ENCODE peak calls at places on chromosomes 5 and 9, in eight cellular contexts. One of them, this sample, is unnamed.

GRCh38 chr5:66284588-66285342 is 140.7 kb downstream of the SREK1 start:
- DNase-seq in lower leg skin: no peak
- DNase-seq in H9: no peak
- DNase-seq in pancreas: no peak
- DNase-seq in psoas muscle: no peak
- DNase-seq in activated B cell treated with CpG ODN at 0.5 μM for 24 hours: no peak
- DNase-seq in BJ: no peak
- DNase-seq in left ventricle myocardium inferior: no peak
- DNase-seq in this sample: no peak

GRCh38 chr9:123742009-123742767 is 187.7 kb downstream of the DENND1A start:
- DNase-seq in lower leg skin: no peak
- DNase-seq in H9: no peak
- DNase-seq in pancreas: peak
- DNase-seq in psoas muscle: peak
- DNase-seq in activated B cell treated with CpG ODN at 0.5 μM for 24 hours: no peak
- DNase-seq in BJ: no peak
- DNase-seq in left ventricle myocardium inferior: peak
- DNase-seq in this sample: no peak

GRCh38 chr5:55841976-55842375 is 9.2 kb upstream of the IL31RA start:
- DNase-seq in lower leg skin: no peak
- DNase-seq in H9: no peak
- DNase-seq in pancreas: no peak
- DNase-seq in psoas muscle: no peak
- DNase-seq in activated B cell treated with CpG ODN at 0.5 μM for 24 hours: no peak
- DNase-seq in BJ: no peak
- DNase-seq in left ventricle myocardium inferior: no peak
- DNase-seq in this sample: no peak

GRCh38 chr5:95697781-95698681 is 15.2 kb upstream of the SPATA9 start:
- DNase-seq in lower leg skin: no peak
- DNase-seq in H9: no peak
- DNase-seq in pancreas: no peak
- DNase-seq in psoas muscle: no peak
- DNase-seq in activated B cell treated with CpG ODN at 0.5 μM for 24 hours: no peak
- DNase-seq in BJ: no peak
- DNase-seq in left ventricle myocardium inferior: no peak
- DNase-seq in this sample: no peak

GRCh38 chr9:76127637-76128036 is 237.2 kb downstream of the PCSK5 start:
- DNase-seq in lower leg skin: no peak
- DNase-seq in H9: no peak
- DNase-seq in pancreas: no peak
- DNase-seq in psoas muscle: no peak
- DNase-seq in activated B cell treated with CpG ODN at 0.5 μM for 24 hours: no peak
- DNase-seq in BJ: no peak
- DNase-seq in left ventricle myocardium inferior: no peak
- DNase-seq in this sample: no peak

GRCh38 chr9:78871452-78872331 is 574.8 kb downstream of the PSAT1 start:
- DNase-seq in lower leg skin: no peak
- DNase-seq in H9: no peak
- DNase-seq in pancreas: peak
- DNase-seq in psoas muscle: no peak
- DNase-seq in activated B cell treated with CpG ODN at 0.5 μM for 24 hours: no peak
- DNase-seq in BJ: peak
- DNase-seq in left ventricle myocardium inferior: no peak
- DNase-seq in this sample: no peak

GRCh38 chr9:86892576-86892975 is 54.7 kb downstream of the GAS1 start:
- DNase-seq in lower leg skin: no peak
- DNase-seq in H9: no peak
- DNase-seq in pancreas: no peak
- DNase-seq in psoas muscle: no peak
- DNase-seq in activated B cell treated with CpG ODN at 0.5 μM for 24 hours: no peak
- DNase-seq in BJ: no peak
- DNase-seq in left ventricle myocardium inferior: no peak
- DNase-seq in this sample: no peak

GRCh38 chr5:167633931-167634341 is 657.5 kb upstream of the WWC1 start:
- DNase-seq in lower leg skin: no peak
- DNase-seq in H9: no peak
- DNase-seq in pancreas: no peak
- DNase-seq in psoas muscle: no peak
- DNase-seq in activated B cell treated with CpG ODN at 0.5 μM for 24 hours: no peak
- DNase-seq in BJ: peak
- DNase-seq in left ventricle myocardium inferior: no peak
- DNase-seq in this sample: no peak

GRCh38 chr5:65243161-65243560 is 238.6 kb downstream of the ADAMTS6 start:
- DNase-seq in lower leg skin: no peak
- DNase-seq in H9: no peak
- DNase-seq in pancreas: no peak
- DNase-seq in psoas muscle: no peak
- DNase-seq in activated B cell treated with CpG ODN at 0.5 μM for 24 hours: no peak
- DNase-seq in BJ: no peak
- DNase-seq in left ventricle myocardium inferior: no peak
- DNase-seq in this sample: no peak

GRCh38 chr5:92980491-92980890 is 600.5 kb downstream of the NR2F1-AS1 start:
- DNase-seq in lower leg skin: no peak
- DNase-seq in H9: no peak
- DNase-seq in pancreas: no peak
- DNase-seq in psoas muscle: no peak
- DNase-seq in activated B cell treated with CpG ODN at 0.5 μM for 24 hours: no peak
- DNase-seq in BJ: no peak
- DNase-seq in left ventricle myocardium inferior: no peak
- DNase-seq in this sample: no peak

GRCh38 chr5:150562832-150563231 is 54.9 kb downstream of the NDST1 start:
- DNase-seq in lower leg skin: no peak
- DNase-seq in H9: no peak
- DNase-seq in pancreas: peak
- DNase-seq in psoas muscle: no peak
- DNase-seq in activated B cell treated with CpG ODN at 0.5 μM for 24 hours: no peak
- DNase-seq in BJ: no peak
- DNase-seq in left ventricle myocardium inferior: no peak
- DNase-seq in this sample: no peak

GRCh38 chr9:108547736-108548135 is 308.1 kb downstream of the ACTL7B start:
- DNase-seq in lower leg skin: no peak
- DNase-seq in H9: no peak
- DNase-seq in pancreas: no peak
- DNase-seq in psoas muscle: no peak
- DNase-seq in activated B cell treated with CpG ODN at 0.5 μM for 24 hours: no peak
- DNase-seq in BJ: no peak
- DNase-seq in left ventricle myocardium inferior: no peak
- DNase-seq in this sample: no peak

GRCh38 chr9:4793412-4794005 is 765 bp downstream of the RCL1 start:
- DNase-seq in lower leg skin: no peak
- DNase-seq in H9: no peak
- DNase-seq in pancreas: no peak
- DNase-seq in psoas muscle: no peak
- DNase-seq in activated B cell treated with CpG ODN at 0.5 μM for 24 hours: no peak
- DNase-seq in BJ: no peak
- DNase-seq in left ventricle myocardium inferior: no peak
- DNase-seq in this sample: no peak

GRCh38 chr9:5879419-5880181 is 11.1 kb upstream of the MLANA start:
- DNase-seq in lower leg skin: peak
- DNase-seq in H9: no peak
- DNase-seq in pancreas: no peak
- DNase-seq in psoas muscle: no peak
- DNase-seq in activated B cell treated with CpG ODN at 0.5 μM for 24 hours: no peak
- DNase-seq in BJ: peak
- DNase-seq in left ventricle myocardium inferior: no peak
- DNase-seq in this sample: no peak

GRCh38 chr5:61460471-61460870 is 128.4 kb downstream of the ZSWIM6 start:
- DNase-seq in lower leg skin: no peak
- DNase-seq in H9: no peak
- DNase-seq in pancreas: no peak
- DNase-seq in psoas muscle: no peak
- DNase-seq in activated B cell treated with CpG ODN at 0.5 μM for 24 hours: no peak
- DNase-seq in BJ: no peak
- DNase-seq in left ventricle myocardium inferior: no peak
- DNase-seq in this sample: no peak

GRCh38 chr9:94638335-94639044 is 828 bp downstream of the FBP1 start:
- DNase-seq in lower leg skin: no peak
- DNase-seq in H9: no peak
- DNase-seq in pancreas: no peak
- DNase-seq in psoas muscle: no peak
- DNase-seq in activated B cell treated with CpG ODN at 0.5 μM for 24 hours: no peak
- DNase-seq in BJ: no peak
- DNase-seq in left ventricle myocardium inferior: no peak
- DNase-seq in this sample: no peak
- TF ChIP-seq CTCF in lower leg skin: no peak
- TF ChIP-seq CTCF in H9: no peak
- TF ChIP-seq CTCF in pancreas: no peak
- TF ChIP-seq CTCF in psoas muscle: no peak
- TF ChIP-seq CTCF in activated B cell treated with CpG ODN at 0.5 μM for 24 hours: no peak
- TF ChIP-seq CTCF in BJ: no peak
- TF ChIP-seq CTCF in left ventricle myocardium inferior: no peak
- TF ChIP-seq CTCF in this sample: no peak

GRCh38 chr9:137256362-137256761 is 1.2 kb downstream of the NELFB start:
- DNase-seq in lower leg skin: no peak
- DNase-seq in H9: no peak
- DNase-seq in pancreas: no peak
- DNase-seq in psoas muscle: no peak
- DNase-seq in activated B cell treated with CpG ODN at 0.5 μM for 24 hours: no peak
- DNase-seq in BJ: no peak
- DNase-seq in left ventricle myocardium inferior: no peak
- DNase-seq in this sample: no peak

GRCh38 chr9:137255448-137256114 is 454 bp downstream of the NELFB start:
- DNase-seq in lower leg skin: no peak
- DNase-seq in H9: peak
- DNase-seq in pancreas: peak
- DNase-seq in psoas muscle: no peak
- DNase-seq in activated B cell treated with CpG ODN at 0.5 μM for 24 hours: no peak
- DNase-seq in BJ: no peak
- DNase-seq in left ventricle myocardium inferior: peak
- DNase-seq in this sample: peak

GRCh38 chr9:137253717-137254623 is 1.2 kb upstream of the NELFB start:
- DNase-seq in lower leg skin: no peak
- DNase-seq in H9: no peak
- DNase-seq in pancreas: no peak
- DNase-seq in psoas muscle: no peak
- DNase-seq in activated B cell treated with CpG ODN at 0.5 μM for 24 hours: no peak
- DNase-seq in BJ: no peak
- DNase-seq in left ventricle myocardium inferior: no peak
- DNase-seq in this sample: no peak

GRCh38 chr9:137256839-137257238 is 1.7 kb downstream of the NELFB start:
- DNase-seq in lower leg skin: no peak
- DNase-seq in H9: no peak
- DNase-seq in pancreas: no peak
- DNase-seq in psoas muscle: no peak
- DNase-seq in activated B cell treated with CpG ODN at 0.5 μM for 24 hours: no peak
- DNase-seq in BJ: no peak
- DNase-seq in left ventricle myocardium inferior: no peak
- DNase-seq in this sample: no peak

DNA sequence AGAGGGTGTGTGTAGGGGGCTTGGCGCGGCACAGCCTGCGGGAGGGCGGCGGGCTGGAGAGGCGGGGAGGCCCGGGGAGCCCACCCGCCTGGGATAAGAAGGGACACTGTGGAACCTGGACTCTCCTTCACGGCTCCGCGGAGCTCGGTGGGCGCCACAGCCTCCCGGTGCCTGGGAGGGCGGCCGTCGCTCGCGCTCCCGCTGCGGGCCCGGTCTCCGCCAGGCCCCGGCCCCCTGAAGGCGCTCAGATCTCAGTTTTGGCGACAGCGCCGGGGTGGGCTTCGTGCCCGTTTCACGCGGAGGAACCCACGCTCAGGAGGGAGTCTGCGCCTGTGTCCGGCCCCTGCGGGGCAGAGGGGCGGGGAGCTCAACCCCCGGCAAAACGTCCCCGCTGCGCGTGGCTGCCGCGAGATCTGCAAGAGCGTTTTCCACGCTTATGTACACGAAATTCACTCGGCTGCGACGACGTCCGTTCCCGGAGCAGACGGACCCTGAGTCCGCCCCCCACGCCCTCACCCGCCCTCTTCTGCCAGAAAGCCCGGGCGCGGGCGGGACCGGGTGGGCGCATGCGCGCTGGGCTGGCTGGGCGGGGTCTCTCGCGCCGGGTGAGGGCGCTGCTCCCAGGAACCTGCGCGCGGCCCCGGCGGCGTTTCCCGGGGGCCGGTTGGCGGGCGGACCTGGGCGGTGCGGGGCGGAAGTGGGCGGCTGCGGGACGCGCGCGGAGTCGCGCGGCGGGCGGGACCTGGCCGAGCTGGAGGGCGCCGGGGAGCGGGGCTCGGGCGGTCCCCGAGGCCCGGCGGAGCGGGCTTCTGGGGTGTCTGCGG is at the start of gene NELFB:
- DNase-seq in lower leg skin: peak
- DNase-seq in H9: peak
- DNase-seq in pancreas: peak
- DNase-seq in psoas muscle: peak
- DNase-seq in activated B cell treated with CpG ODN at 0.5 μM for 24 hours: peak
- DNase-seq in BJ: no peak
- DNase-seq in left ventricle myocardium inferior: peak
- DNase-seq in this sample: peak
- TF ChIP-seq CTCF in lower leg skin: no peak
- TF ChIP-seq CTCF in H9: no peak
- TF ChIP-seq CTCF in pancreas: no peak
- TF ChIP-seq CTCF in psoas muscle: no peak
- TF ChIP-seq CTCF in activated B cell treated with CpG ODN at 0.5 μM for 24 hours: no peak
- TF ChIP-seq CTCF in BJ: no peak
- TF ChIP-seq CTCF in left ventricle myocardium inferior: peak
- TF ChIP-seq CTCF in this sample: no peak

DNA sequence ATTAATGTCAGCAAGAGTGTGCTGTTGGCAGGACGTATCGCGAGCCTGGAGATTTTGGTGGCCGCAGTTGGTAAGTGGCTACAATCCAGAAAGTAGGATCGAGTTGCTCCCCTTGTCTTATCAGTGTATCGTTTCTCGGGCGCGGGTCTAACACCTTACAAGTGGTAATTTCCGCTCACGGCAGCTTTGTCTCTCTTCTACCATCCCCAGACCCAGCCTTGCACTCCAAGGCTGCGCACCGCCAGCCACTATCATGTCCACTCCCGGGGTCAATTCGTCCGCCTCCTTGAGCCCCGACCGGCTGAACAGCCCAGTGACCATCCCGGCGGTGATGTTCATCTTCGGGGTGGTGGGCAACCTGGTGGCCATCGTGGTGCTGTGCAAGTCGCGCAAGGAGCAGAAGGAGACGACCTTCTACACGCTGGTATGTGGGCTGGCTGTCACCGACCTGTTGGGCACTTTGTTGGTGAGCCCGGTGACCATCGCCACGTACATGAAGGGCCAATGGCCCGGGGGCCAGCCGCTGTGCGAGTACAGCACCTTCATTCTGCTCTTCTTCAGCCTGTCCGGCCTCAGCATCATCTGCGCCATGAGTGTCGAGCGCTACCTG is 1.1 kb downstream of the PTGER4 start:
- DNase-seq in lower leg skin: peak
- DNase-seq in H9: peak
- DNase-seq in pancreas: peak
- DNase-seq in psoas muscle: peak
- DNase-seq in activated B cell treated with CpG ODN at 0.5 μM for 24 hours: peak
- DNase-seq in BJ: no peak
- DNase-seq in left ventricle myocardium inferior: no peak
- DNase-seq in this sample: peak
- TF ChIP-seq CTCF in lower leg skin: no peak
- TF ChIP-seq CTCF in H9: peak
- TF ChIP-seq CTCF in pancreas: no peak
- TF ChIP-seq CTCF in psoas muscle: no peak
- TF ChIP-seq CTCF in activated B cell treated with CpG ODN at 0.5 μM for 24 hours: no peak
- TF ChIP-seq CTCF in BJ: peak
- TF ChIP-seq CTCF in left ventricle myocardium inferior: peak
- TF ChIP-seq CTCF in this sample: no peak

DNA sequence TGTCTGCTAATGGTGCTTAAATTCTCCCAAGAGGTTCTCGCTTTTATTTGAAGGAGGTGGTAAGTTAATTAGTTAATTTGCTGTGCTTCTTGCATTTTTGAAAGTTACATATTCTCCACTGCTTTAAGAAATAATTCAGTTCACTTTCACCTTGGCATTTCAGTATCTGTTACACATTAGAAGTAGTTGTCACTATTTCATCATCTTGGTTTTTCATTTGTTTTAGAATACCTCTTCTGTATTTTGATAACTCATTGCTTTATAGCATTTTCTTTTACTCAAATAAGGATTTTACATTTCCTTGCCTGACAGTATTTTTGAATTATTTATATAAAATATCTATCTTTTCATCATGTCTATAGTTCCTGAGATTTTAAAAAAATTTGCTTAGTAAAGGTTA is 9.2 kb downstream of the NIPSNAP3B start:
- DNase-seq in lower leg skin: no peak
- DNase-seq in H9: no peak
- DNase-seq in pancreas: no peak
- DNase-seq in psoas muscle: no peak
- DNase-seq in activated B cell treated with CpG ODN at 0.5 μM for 24 hours: no peak
- DNase-seq in BJ: no peak
- DNase-seq in left ventricle myocardium inferior: no peak
- DNase-seq in this sample: no peak
- TF ChIP-seq CTCF in lower leg skin: no peak
- TF ChIP-seq CTCF in H9: no peak
- TF ChIP-seq CTCF in pancreas: no peak
- TF ChIP-seq CTCF in psoas muscle: no peak
- TF ChIP-seq CTCF in activated B cell treated with CpG ODN at 0.5 μM for 24 hours: no peak
- TF ChIP-seq CTCF in BJ: no peak
- TF ChIP-seq CTCF in left ventricle myocardium inferior: no peak
- TF ChIP-seq CTCF in this sample: no peak